ENCODE peak calls at places on chromosomes 5 and 9, in ten cellular contexts. One of them, this sample, is unnamed.

GRCh38 chr9:73451003-73451402 is 299.3 kb downstream of the ANXA1 start:
- DNase-seq in right atrium auricular region: no peak
- DNase-seq in lower lobe of right lung: no peak
- DNase-seq in upper lobe of right lung: no peak
- DNase-seq in stimulated activated CD4-positive, alpha-beta T cell treated with anti-CD3 and anti-CD28 coated beads, Interleukin-2, amount 100 ng/mL, for 24 hours: no peak
- DNase-seq in neuronal stem cell: no peak
- DNase-seq in COR-L47: peak
- DNase-seq in endodermal cell: no peak
- DNase-seq in naive B cell: no peak
- DNase-seq in ureter: no peak
- DNase-seq in this sample: no peak

GRCh38 chr5:150428106-150428876 is 15.6 kb upstream of the CD74 start:
- DNase-seq in right atrium auricular region: peak
- DNase-seq in lower lobe of right lung: no peak
- DNase-seq in upper lobe of right lung: peak
- DNase-seq in stimulated activated CD4-positive, alpha-beta T cell treated with anti-CD3 and anti-CD28 coated beads, Interleukin-2, amount 100 ng/mL, for 24 hours: no peak
- DNase-seq in neuronal stem cell: no peak
- DNase-seq in COR-L47: no peak
- DNase-seq in endodermal cell: no peak
- DNase-seq in naive B cell: no peak
- DNase-seq in ureter: no peak
- DNase-seq in this sample: no peak

GRCh38 chr5:140633081-140633471 is at the start of gene CD14:
- DNase-seq in right atrium auricular region: peak
- DNase-seq in lower lobe of right lung: peak
- DNase-seq in upper lobe of right lung: peak
- DNase-seq in stimulated activated CD4-positive, alpha-beta T cell treated with anti-CD3 and anti-CD28 coated beads, Interleukin-2, amount 100 ng/mL, for 24 hours: peak
- DNase-seq in neuronal stem cell: no peak
- DNase-seq in COR-L47: no peak
- DNase-seq in endodermal cell: no peak
- DNase-seq in naive B cell: no peak
- DNase-seq in ureter: peak
- DNase-seq in this sample: peak

GRCh38 chr5:36637101-36637500 is 30.7 kb downstream of the SLC1A3 start:
- DNase-seq in right atrium auricular region: no peak
- DNase-seq in lower lobe of right lung: no peak
- DNase-seq in upper lobe of right lung: no peak
- DNase-seq in stimulated activated CD4-positive, alpha-beta T cell treated with anti-CD3 and anti-CD28 coated beads, Interleukin-2, amount 100 ng/mL, for 24 hours: no peak
- DNase-seq in neuronal stem cell: no peak
- DNase-seq in COR-L47: no peak
- DNase-seq in endodermal cell: no peak
- DNase-seq in naive B cell: no peak
- DNase-seq in ureter: no peak
- DNase-seq in this sample: no peak

GRCh38 chr5:54703091-54703490 is 185.5 kb downstream of the SNX18 start:
- DNase-seq in right atrium auricular region: peak
- DNase-seq in lower lobe of right lung: no peak
- DNase-seq in upper lobe of right lung: no peak
- DNase-seq in stimulated activated CD4-positive, alpha-beta T cell treated with anti-CD3 and anti-CD28 coated beads, Interleukin-2, amount 100 ng/mL, for 24 hours: no peak
- DNase-seq in neuronal stem cell: peak
- DNase-seq in COR-L47: peak
- DNase-seq in endodermal cell: no peak
- DNase-seq in naive B cell: no peak
- DNase-seq in ureter: peak
- DNase-seq in this sample: no peak

GRCh38 chr9:114545055-114545454 is 39.8 kb upstream of the WHRN start:
- DNase-seq in right atrium auricular region: no peak
- DNase-seq in lower lobe of right lung: no peak
- DNase-seq in upper lobe of right lung: no peak
- DNase-seq in stimulated activated CD4-positive, alpha-beta T cell treated with anti-CD3 and anti-CD28 coated beads, Interleukin-2, amount 100 ng/mL, for 24 hours: no peak
- DNase-seq in neuronal stem cell: no peak
- DNase-seq in COR-L47: no peak
- DNase-seq in endodermal cell: no peak
- DNase-seq in naive B cell: no peak
- DNase-seq in ureter: no peak
- DNase-seq in this sample: no peak

GRCh38 chr9:101369286-101369685 is 15.5 kb downstream of the BAAT start:
- DNase-seq in right atrium auricular region: no peak
- DNase-seq in lower lobe of right lung: no peak
- DNase-seq in upper lobe of right lung: no peak
- DNase-seq in stimulated activated CD4-positive, alpha-beta T cell treated with anti-CD3 and anti-CD28 coated beads, Interleukin-2, amount 100 ng/mL, for 24 hours: no peak
- DNase-seq in neuronal stem cell: no peak
- DNase-seq in COR-L47: no peak
- DNase-seq in endodermal cell: no peak
- DNase-seq in naive B cell: no peak
- DNase-seq in ureter: no peak
- DNase-seq in this sample: no peak

GRCh38 chr5:72472666-72473422 is 34.4 kb downstream of the ZNF366 start:
- DNase-seq in right atrium auricular region: no peak
- DNase-seq in lower lobe of right lung: no peak
- DNase-seq in upper lobe of right lung: no peak
- DNase-seq in stimulated activated CD4-positive, alpha-beta T cell treated with anti-CD3 and anti-CD28 coated beads, Interleukin-2, amount 100 ng/mL, for 24 hours: no peak
- DNase-seq in neuronal stem cell: no peak
- DNase-seq in COR-L47: no peak
- DNase-seq in endodermal cell: no peak
- DNase-seq in naive B cell: no peak
- DNase-seq in ureter: no peak
- DNase-seq in this sample: no peak

GRCh38 chr9:98097836-98098235 is 21.2 kb downstream of the TRIM14 start:
- DNase-seq in right atrium auricular region: no peak
- DNase-seq in lower lobe of right lung: no peak
- DNase-seq in upper lobe of right lung: no peak
- DNase-seq in stimulated activated CD4-positive, alpha-beta T cell treated with anti-CD3 and anti-CD28 coated beads, Interleukin-2, amount 100 ng/mL, for 24 hours: no peak
- DNase-seq in neuronal stem cell: no peak
- DNase-seq in COR-L47: no peak
- DNase-seq in endodermal cell: peak
- DNase-seq in naive B cell: no peak
- DNase-seq in ureter: no peak
- DNase-seq in this sample: no peak

GRCh38 chr9:1875251-1875851 is 139.8 kb upstream of the SMARCA2 start:
- DNase-seq in right atrium auricular region: no peak
- DNase-seq in lower lobe of right lung: no peak
- DNase-seq in upper lobe of right lung: no peak
- DNase-seq in stimulated activated CD4-positive, alpha-beta T cell treated with anti-CD3 and anti-CD28 coated beads, Interleukin-2, amount 100 ng/mL, for 24 hours: no peak
- DNase-seq in neuronal stem cell: no peak
- DNase-seq in COR-L47: no peak
- DNase-seq in endodermal cell: no peak
- DNase-seq in naive B cell: no peak
- DNase-seq in ureter: no peak
- DNase-seq in this sample: peak

GRCh38 chr5:100890514-100891008 is 12.5 kb downstream of the ST8SIA4 start:
- DNase-seq in right atrium auricular region: no peak
- DNase-seq in lower lobe of right lung: no peak
- DNase-seq in upper lobe of right lung: no peak
- DNase-seq in stimulated activated CD4-positive, alpha-beta T cell treated with anti-CD3 and anti-CD28 coated beads, Interleukin-2, amount 100 ng/mL, for 24 hours: no peak
- DNase-seq in neuronal stem cell: no peak
- DNase-seq in COR-L47: no peak
- DNase-seq in endodermal cell: no peak
- DNase-seq in naive B cell: no peak
- DNase-seq in ureter: no peak
- DNase-seq in this sample: peak

GRCh38 chr5:122863721-122864120 is 18.3 kb downstream of the SNX24 start:
- DNase-seq in right atrium auricular region: no peak
- DNase-seq in lower lobe of right lung: no peak
- DNase-seq in upper lobe of right lung: no peak
- DNase-seq in stimulated activated CD4-positive, alpha-beta T cell treated with anti-CD3 and anti-CD28 coated beads, Interleukin-2, amount 100 ng/mL, for 24 hours: no peak
- DNase-seq in neuronal stem cell: no peak
- DNase-seq in COR-L47: no peak
- DNase-seq in endodermal cell: no peak
- DNase-seq in naive B cell: no peak
- DNase-seq in ureter: no peak
- DNase-seq in this sample: no peak

GRCh38 chr9:134691695-134692572 is 50.3 kb downstream of the COL5A1 start:
- DNase-seq in right atrium auricular region: no peak
- DNase-seq in lower lobe of right lung: peak
- DNase-seq in upper lobe of right lung: no peak
- DNase-seq in stimulated activated CD4-positive, alpha-beta T cell treated with anti-CD3 and anti-CD28 coated beads, Interleukin-2, amount 100 ng/mL, for 24 hours: no peak
- DNase-seq in neuronal stem cell: no peak
- DNase-seq in COR-L47: no peak
- DNase-seq in endodermal cell: no peak
- DNase-seq in naive B cell: no peak
- DNase-seq in ureter: no peak
- DNase-seq in this sample: no peak

GRCh38 chr9:112810696-112811490 is 60.3 kb downstream of the SNX30 start:
- DNase-seq in right atrium auricular region: no peak
- DNase-seq in lower lobe of right lung: no peak
- DNase-seq in upper lobe of right lung: no peak
- DNase-seq in stimulated activated CD4-positive, alpha-beta T cell treated with anti-CD3 and anti-CD28 coated beads, Interleukin-2, amount 100 ng/mL, for 24 hours: no peak
- DNase-seq in neuronal stem cell: no peak
- DNase-seq in COR-L47: no peak
- DNase-seq in endodermal cell: peak
- DNase-seq in naive B cell: no peak
- DNase-seq in ureter: no peak
- DNase-seq in this sample: no peak

GRCh38 chr9:7387844-7388243 is 411.7 kb downstream of the DMAC1 start:
- DNase-seq in right atrium auricular region: no peak
- DNase-seq in lower lobe of right lung: no peak
- DNase-seq in upper lobe of right lung: no peak
- DNase-seq in stimulated activated CD4-positive, alpha-beta T cell treated with anti-CD3 and anti-CD28 coated beads, Interleukin-2, amount 100 ng/mL, for 24 hours: no peak
- DNase-seq in neuronal stem cell: no peak
- DNase-seq in COR-L47: no peak
- DNase-seq in endodermal cell: no peak
- DNase-seq in naive B cell: no peak
- DNase-seq in ureter: no peak
- DNase-seq in this sample: no peak

GRCh38 chr9:71928376-71928775 is 16.9 kb downstream of the C9orf85 start:
- DNase-seq in right atrium auricular region: no peak
- DNase-seq in lower lobe of right lung: no peak
- DNase-seq in upper lobe of right lung: no peak
- DNase-seq in stimulated activated CD4-positive, alpha-beta T cell treated with anti-CD3 and anti-CD28 coated beads, Interleukin-2, amount 100 ng/mL, for 24 hours: no peak
- DNase-seq in neuronal stem cell: no peak
- DNase-seq in COR-L47: no peak
- DNase-seq in endodermal cell: no peak
- DNase-seq in naive B cell: no peak
- DNase-seq in ureter: no peak
- DNase-seq in this sample: no peak

GRCh38 chr5:103624748-103625147 is 62.2 kb upstream of the NUDT12 start:
- DNase-seq in right atrium auricular region: no peak
- DNase-seq in lower lobe of right lung: no peak
- DNase-seq in upper lobe of right lung: no peak
- DNase-seq in stimulated activated CD4-positive, alpha-beta T cell treated with anti-CD3 and anti-CD28 coated beads, Interleukin-2, amount 100 ng/mL, for 24 hours: no peak
- DNase-seq in neuronal stem cell: no peak
- DNase-seq in COR-L47: no peak
- DNase-seq in endodermal cell: no peak
- DNase-seq in naive B cell: no peak
- DNase-seq in ureter: no peak
- DNase-seq in this sample: no peak

GRCh38 chr5:91409304-91409703 is 26.2 kb upstream of the ARRDC3 start:
- DNase-seq in right atrium auricular region: no peak
- DNase-seq in lower lobe of right lung: no peak
- DNase-seq in upper lobe of right lung: no peak
- DNase-seq in stimulated activated CD4-positive, alpha-beta T cell treated with anti-CD3 and anti-CD28 coated beads, Interleukin-2, amount 100 ng/mL, for 24 hours: no peak
- DNase-seq in neuronal stem cell: no peak
- DNase-seq in COR-L47: no peak
- DNase-seq in endodermal cell: no peak
- DNase-seq in naive B cell: no peak
- DNase-seq in ureter: no peak
- DNase-seq in this sample: no peak

GRCh38 chr9:123552530-123552929 is 196.5 kb downstream of the CRB2 start:
- DNase-seq in right atrium auricular region: no peak
- DNase-seq in lower lobe of right lung: no peak
- DNase-seq in upper lobe of right lung: no peak
- DNase-seq in stimulated activated CD4-positive, alpha-beta T cell treated with anti-CD3 and anti-CD28 coated beads, Interleukin-2, amount 100 ng/mL, for 24 hours: no peak
- DNase-seq in neuronal stem cell: no peak
- DNase-seq in COR-L47: no peak
- DNase-seq in endodermal cell: no peak
- DNase-seq in naive B cell: no peak
- DNase-seq in ureter: no peak
- DNase-seq in this sample: no peak

GRCh38 chr9:86102626-86103025 is 3.3 kb upstream of the GOLM1 start:
- DNase-seq in right atrium auricular region: no peak
- DNase-seq in lower lobe of right lung: no peak
- DNase-seq in upper lobe of right lung: no peak
- DNase-seq in stimulated activated CD4-positive, alpha-beta T cell treated with anti-CD3 and anti-CD28 coated beads, Interleukin-2, amount 100 ng/mL, for 24 hours: no peak
- DNase-seq in neuronal stem cell: no peak
- DNase-seq in COR-L47: no peak
- DNase-seq in endodermal cell: no peak
- DNase-seq in naive B cell: no peak
- DNase-seq in ureter: no peak
- DNase-seq in this sample: no peak

This sample was measured in RPMI8226.